ENCODE peak calls at places on chromosomes 16 and 17, in six cellular contexts. F, Y, M, U, X and K are unnamed samples.

GRCh38 chr17:17859909-17860760 is 23.3 kb upstream of the SREBF1 start:
- DNase-seq in F (peak), Y (peak), M (peak), U (peak), X (peak), K (peak)

GRCh38 chr17:419073-419735 is 66.6 kb upstream of the RPH3AL start:
- DNase-seq in F (no peak), Y (no peak), M (no peak), U (no peak), X (no peak), K (no peak)

GRCh38 chr17:77957215-77957868 is 1.2 kb upstream of the TNRC6C start:
- DNase-seq in F (no peak), Y (no peak), M (peak), U (no peak), X (peak), K (peak)

GRCh38 chr16:53458623-53459022 is 24.4 kb downstream of the RBL2 start:
- DNase-seq in F (no peak), Y (no peak), M (no peak), U (no peak), X (no peak), K (no peak)

GRCh38 chr16:52547001-52547833 is at the start of gene TOX3:
- DNase-seq in F (no peak), Y (no peak), M (no peak), U (peak), X (peak), K (peak)

GRCh38 chr17:6677158-6677831 is 25.7 kb downstream of the C17orf100 start:
- DNase-seq in F (no peak), Y (no peak), M (peak), U (peak), X (no peak), K (no peak)

GRCh38 chr17:70172449-70172848 is 3.1 kb downstream of the KCNJ2 start:
- DNase-seq in F (no peak), Y (no peak), M (peak), U (no peak), X (no peak), K (no peak)

GRCh38 chr16:85419503-85420408 is 193.4 kb upstream of the GSE1 start:
- DNase-seq in F (no peak), Y (no peak), M (no peak), U (no peak), X (no peak), K (no peak)

GRCh38 chr17:50206604-50207293 is 5.3 kb upstream of the COL1A1 start:
- DNase-seq in F (peak), Y (no peak), M (peak), U (no peak), X (peak), K (no peak)

GRCh38 chr17:43694081-43694870 is 32.6 kb upstream of the MEOX1 start:
- DNase-seq in F (peak), Y (peak), M (peak), U (peak), X (peak), K (peak)

GRCh38 chr16:17302620-17303019 is 168.1 kb downstream of the XYLT1 start:
- DNase-seq in F (no peak), Y (no peak), M (peak), U (no peak), X (no peak), K (no peak)

GRCh38 chr16:66205287-66206167 is 161.0 kb upstream of the CDH5 start:
- DNase-seq in F (no peak), Y (no peak), M (peak), U (no peak), X (no peak), K (no peak)

GRCh38 chr17:64355536-64356303 is 34.9 kb downstream of the PECAM1 start:
- DNase-seq in F (no peak), Y (no peak), M (peak), U (no peak), X (no peak), K (no peak)

GRCh38 chr17:64055183-64056142 is 35.0 kb upstream of the ICAM2 start:
- DNase-seq in F (no peak), Y (no peak), M (no peak), U (no peak), X (no peak), K (no peak)

GRCh38 chr16:66923247-66923851 is 2.0 kb downstream of the RRAD start:
- DNase-seq in F (peak), Y (no peak), M (peak), U (no peak), X (no peak), K (no peak)

GRCh38 chr17:3647769-3648540 is 11.4 kb downstream of the CTNS start:
- DNase-seq in F (no peak), Y (no peak), M (peak), U (peak), X (peak), K (peak)

GRCh38 chr17:45782889-45783592 is 1.1 kb upstream of the CRHR1 start:
- DNase-seq in F (no peak), Y (no peak), M (no peak), U (no peak), X (peak), K (peak)

GRCh38 chr16:85975421-85976100 is 76.6 kb downstream of the IRF8 start:
- DNase-seq in F (no peak), Y (no peak), M (no peak), U (peak), X (no peak), K (no peak)

GRCh38 chr17:7929158-7930029 is at the start of gene KCNAB3:
- DNase-seq in F (no peak), Y (peak), M (peak), U (no peak), X (peak), K (peak)

GRCh38 chr17:81713556-81714411 is 1.7 kb downstream of the SLC25A10 start:
- DNase-seq in F (no peak), Y (no peak), M (no peak), U (peak), X (peak), K (no peak)

GRCh38 chr16:48881272-48881671 is 271.3 kb upstream of the N4BP1 start:
- DNase-seq in F (no peak), Y (no peak), M (no peak), U (no peak), X (no peak), K (no peak)

GRCh38 chr16:70687172-70687531 is 1.3 kb upstream of the MTSS2 start:
- DNase-seq in F (no peak), Y (no peak), M (no peak), U (no peak), X (no peak), K (no peak)

GRCh38 chr17:1164935-1165556 is 14.7 kb downstream of the ABR start:
- DNase-seq in F (peak), Y (no peak), M (no peak), U (no peak), X (no peak), K (peak)

GRCh38 chr17:71494045-71494444 is 626.8 kb upstream of the SOX9 start:
- DNase-seq in F (no peak), Y (no peak), M (peak), U (no peak), X (no peak), K (no peak)

GRCh38 chr16:71722801-71723536 is 1.5 kb downstream of the PHLPP2 start:
- DNase-seq in F (peak), Y (peak), M (peak), U (peak), X (peak), K (peak)

GRCh38 chr17:62819511-62820221 is 11.6 kb upstream of the MARCHF10 start:
- DNase-seq in F (peak), Y (peak), M (peak), U (peak), X (peak), K (no peak)

GRCh38 chr17:17109896-17110295 is 67.6 kb downstream of the MPRIP start:
- DNase-seq in F (no peak), Y (peak), M (no peak), U (peak), X (no peak), K (no peak)

GRCh38 chr16:73285336-73285735 is 237.4 kb upstream of the ZFHX3 start:
- DNase-seq in F (no peak), Y (no peak), M (no peak), U (no peak), X (no peak), K (no peak)

GRCh38 chr17:37413875-37414519 is 7.3 kb downstream of the TADA2A start:
- DNase-seq in F (no peak), Y (no peak), M (peak), U (no peak), X (no peak), K (no peak)
- TF ChIP-seq CTCF in F (no peak), Y (peak), M (peak), U (no peak), X (peak), K (no peak)

GRCh38 chr16:56683424-56684162 is 1.3 kb downstream of the MT1X start:
- DNase-seq in F (no peak), Y (no peak), M (no peak), U (no peak), X (no peak), K (no peak)
- TF ChIP-seq CTCF in F (no peak), Y (no peak), M (no peak), U (no peak), X (no peak), K (no peak)

DNA sequence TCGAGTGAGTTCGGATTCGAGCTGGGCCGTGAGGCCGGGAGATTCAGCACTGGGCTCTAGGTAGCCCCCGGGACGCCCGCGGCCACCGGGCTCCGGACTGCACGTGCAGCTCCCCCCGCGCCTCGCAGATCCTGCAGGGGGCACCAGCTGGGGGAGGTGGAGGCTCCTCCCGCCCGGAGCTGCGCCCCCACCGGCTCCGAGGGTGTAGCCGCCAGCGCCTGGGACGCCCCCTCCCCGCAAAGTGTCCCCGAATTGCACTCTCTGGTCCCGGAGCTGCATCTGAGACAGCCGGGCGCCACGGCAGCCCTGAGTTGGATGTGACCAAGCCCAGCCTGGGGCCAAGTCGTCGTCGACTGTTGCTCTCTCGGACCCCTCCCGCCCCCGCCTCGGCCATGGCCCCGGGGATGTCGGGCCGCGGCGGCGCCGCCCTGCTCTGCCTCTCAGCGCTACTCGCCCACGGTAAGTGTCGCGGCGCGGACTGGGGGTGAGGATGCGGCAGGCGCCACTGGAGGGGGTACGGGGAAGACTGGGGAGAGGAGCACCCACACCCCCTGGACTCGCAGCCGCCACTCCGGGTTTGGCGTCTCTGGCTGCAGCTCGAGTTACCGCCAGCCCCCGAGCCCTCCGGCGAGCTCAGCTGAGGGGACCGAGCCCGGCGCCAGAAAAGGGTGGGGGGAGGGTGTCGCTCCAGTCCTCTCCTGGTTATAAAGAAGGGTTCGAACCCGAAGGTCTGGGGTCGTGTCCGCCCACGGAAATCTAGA is 1.5 kb downstream of the TMEM132E start:
- DNase-seq in F (no peak), Y (no peak), M (no peak), U (no peak), X (peak), K (no peak)
- TF ChIP-seq CTCF in F (no peak), Y (no peak), M (no peak), U (no peak), X (peak), K (no peak)

DNA sequence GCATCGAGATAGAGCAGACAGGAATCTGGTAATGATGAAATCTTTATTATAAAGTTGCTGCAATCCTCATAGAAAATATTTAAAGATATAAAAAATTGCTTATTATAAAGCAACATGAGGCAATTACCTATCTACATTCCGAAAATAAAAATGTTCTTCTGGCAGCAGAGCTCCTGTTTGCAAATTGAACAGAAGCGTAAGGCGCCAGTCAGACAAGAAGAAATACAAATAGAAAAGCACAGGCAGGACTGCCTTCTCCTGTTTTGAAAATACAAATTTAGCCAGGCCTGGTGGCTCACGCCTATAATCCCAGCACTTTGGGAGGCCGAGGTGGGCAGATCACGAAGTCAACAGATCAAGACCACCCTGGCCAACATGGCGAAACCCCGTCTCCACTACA is 95.6 kb downstream of the CDYL2 start:
- DNase-seq in F (no peak), Y (no peak), M (no peak), U (no peak), X (no peak), K (no peak)
- TF ChIP-seq CTCF in F (no peak), Y (no peak), M (no peak), U (no peak), X (no peak), K (no peak)

GRCh38 chr16:30971298-30971697 is 13.7 kb upstream of the HSD3B7 start:
- DNase-seq in F (no peak), Y (no peak), M (no peak), U (no peak), X (no peak), K (no peak)

GRCh38 chr16:30976486-30976885 is 8.5 kb upstream of the HSD3B7 start:
- DNase-seq in F (no peak), Y (no peak), M (no peak), U (no peak), X (no peak), K (no peak)

GRCh38 chr16:30974348-30974747 is 10.7 kb upstream of the HSD3B7 start:
- DNase-seq in F (no peak), Y (no peak), M (no peak), U (no peak), X (no peak), K (no peak)

GRCh38 chr16:30969246-30969842 is 11.8 kb downstream of the SETD1A start:
- DNase-seq in F (no peak), Y (no peak), M (no peak), U (no peak), X (no peak), K (no peak)

GRCh38 chr16:30972872-30973271 is 12.1 kb upstream of the HSD3B7 start:
- DNase-seq in F (no peak), Y (no peak), M (peak), U (no peak), X (peak), K (no peak)
- TF ChIP-seq CTCF in F (no peak), Y (no peak), M (peak), U (no peak), X (peak), K (no peak)

GRCh38 chr17:57662021-57662420 is 83.1 kb downstream of the CCDC182 start:
- DNase-seq in F (no peak), Y (no peak), M (no peak), U (no peak), X (no peak), K (no peak)

GRCh38 chr17:57665128-57665527 is 80.0 kb downstream of the CCDC182 start:
- DNase-seq in F (no peak), Y (no peak), M (no peak), U (no peak), X (peak), K (no peak)

GRCh38 chr17:57663326-57664070 is 81.6 kb downstream of the CCDC182 start:
- DNase-seq in F (no peak), Y (no peak), M (no peak), U (no peak), X (peak), K (no peak)

GRCh38 chr17:57665696-57666095 is 79.4 kb downstream of the CCDC182 start:
- DNase-seq in F (no peak), Y (no peak), M (no peak), U (no peak), X (peak), K (no peak)

DNA sequence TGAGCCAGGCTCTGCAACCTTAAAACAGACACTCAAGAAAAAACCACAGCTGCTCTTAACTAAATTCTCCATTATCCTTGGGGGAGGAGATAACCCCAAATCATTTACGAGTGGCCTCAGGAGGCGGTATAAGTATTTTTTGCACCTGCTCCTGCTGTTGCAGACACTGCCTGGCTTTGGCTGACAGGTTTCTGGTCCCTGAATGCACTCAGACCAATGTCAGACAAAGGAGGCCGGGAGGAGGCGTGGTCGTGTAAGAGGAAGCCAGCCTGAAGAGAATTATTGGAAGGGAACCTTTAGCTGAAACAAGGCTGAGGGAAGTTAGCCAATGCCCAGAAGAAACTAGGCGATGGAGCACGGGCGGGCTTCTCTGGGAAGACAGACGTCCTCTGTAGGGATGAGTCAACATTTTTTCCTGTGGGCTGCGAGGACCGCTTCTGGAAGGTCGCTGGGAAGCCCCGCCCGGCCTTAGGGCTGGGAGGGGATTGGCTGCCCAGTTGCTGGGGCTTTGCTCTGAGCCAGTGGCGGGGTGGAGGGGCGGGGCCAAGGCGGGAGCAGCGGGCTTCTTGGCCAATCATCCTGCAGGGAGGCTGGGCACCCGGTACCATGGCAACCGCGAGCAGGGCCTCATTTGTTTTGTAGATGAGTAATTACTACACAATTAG is 82.3 kb downstream of the CCDC182 start:
- DNase-seq in F (peak), Y (peak), M (peak), U (peak), X (peak), K (no peak)
- TF ChIP-seq CTCF in F (no peak), Y (no peak), M (no peak), U (no peak), X (peak), K (no peak)